ENCODE peak calls at places on chromosomes 4 and X, in six cellular contexts. Q is WERI-Rb-1, L is SJCRH30, J is suprapubic skin, A is aorta, E is neural progenitor cell. Y is an unnamed sample.

GRCh38 chr4:5892321-5893012 is 419 bp downstream of the CRMP1 start:
- DNase-seq in L (no peak), A (no peak), J (no peak), Q (peak; percentile 65), E (peak; percentile 34), Y (peak; percentile 63)

GRCh38 chrX:154546354-154547244 is at the start of gene G6PD:
- DNase-seq in A (no peak), J (peak; percentile 91), L (peak; percentile 76), Q (peak; percentile 84), E (peak; percentile 87), Y (peak; percentile 82)

GRCh38 chr4:165440415-165440882 is 61.6 kb downstream of the CPE start:
- DNase-seq in L (peak; percentile 31), Q (no peak), A (no peak), E (no peak), J (no peak), Y (no peak)

GRCh38 chr4:6620891-6621555 is 19.5 kb upstream of the MRFAP1 start:
- DNase-seq in Q (no peak), J (no peak), L (no peak), A (peak; percentile 29), E (no peak), Y (no peak)

GRCh38 chrX:103791233-103791632 is 14.6 kb downstream of the PLP1 start:
- DNase-seq in Q (no peak), L (no peak), J (no peak), A (no peak), E (peak; percentile 24), Y (no peak)

GRCh38 chr4:80189956-80190671 is 7.2 kb upstream of the PRDM8 start:
- DNase-seq in Q (no peak), A (no peak), E (peak; percentile 63), L (no peak), J (no peak), Y (no peak)

GRCh38 chr4:38566811-38567398 is 97.1 kb upstream of the KLF3 start:
- DNase-seq in A (no peak), Q (no peak), E (no peak), L (peak; percentile 18), J (no peak), Y (no peak)

GRCh38 chr4:165288639-165289428 is 38.6 kb upstream of the MSMO1 start:
- DNase-seq in A (no peak), J (no peak), E (no peak), Q (no peak), L (peak; percentile 1), Y (no peak)

GRCh38 chrX:3120426-3120825 is 79.2 kb downstream of the ARSF start:
- DNase-seq in A (no peak), J (no peak), Q (no peak), E (no peak), L (no peak), Y (no peak)

GRCh38 chr4:55827582-55827981 is 8.0 kb downstream of the EXOC1L start:
- DNase-seq in E (no peak), A (no peak), L (no peak), J (no peak), Q (no peak), Y (no peak)

GRCh38 chr4:41748788-41749445 is 392 bp upstream of the PHOX2B start:
- DNase-seq in J (no peak), A (no peak), Q (no peak), L (no peak), E (peak; percentile 86), Y (peak; percentile 67)

GRCh38 chrX:130539721-130540321 is 138.0 kb downstream of the RBMX2 start:
- DNase-seq in J (no peak), L (peak; percentile 47), E (peak; percentile 61), Q (peak; percentile 51), A (peak; percentile 62), Y (peak; percentile 45)

GRCh38 chrX:68498508-68499379 is at the start of gene YIPF6:
- DNase-seq in Q (peak; percentile 73), L (peak; percentile 85), J (peak; percentile 85), A (peak; percentile 88), E (peak; percentile 76), Y (peak; percentile 77)

GRCh38 chr4:143071351-143071750 is 113.4 kb upstream of the USP38 start:
- DNase-seq in Q (no peak), L (peak; percentile 64), J (no peak), E (no peak), A (no peak), Y (no peak)

GRCh38 chrX:27679281-27679680 is 89.1 kb downstream of the DCAF8L2 start:
- DNase-seq in J (no peak), E (no peak), Q (no peak), L (no peak), A (no peak), Y (no peak)

GRCh38 chr4:142091691-142092182 is 455.4 kb downstream of the IL15 start:
- DNase-seq in Q (no peak), E (no peak), L (no peak), A (peak; percentile 55), J (no peak), Y (peak; percentile 7)

GRCh38 chr4:17941731-17942130 is 79.8 kb downstream of the LCORL start:
- DNase-seq in L (no peak), J (no peak), Q (no peak), E (no peak), A (no peak), Y (no peak)

GRCh38 chrX:18377802-18378201 is 23.3 kb upstream of the SCML2 start:
- DNase-seq in L (peak; percentile 74), A (no peak), Q (peak; percentile 50), E (peak; percentile 53), J (no peak), Y (peak; percentile 36)

GRCh38 chr4:8115203-8115520 is 43.5 kb downstream of the ABLIM2 start:
- DNase-seq in Q (no peak), J (no peak), E (no peak), A (no peak), L (no peak), Y (no peak)
- H3K4me3 ChIP-seq in Q (no peak overlapping the region), J (no peak overlapping the region), E (no peak overlapping the region), A (no peak overlapping the region), L (no peak overlapping the region), Y (no peak overlapping the region)

GRCh38 chr4:2698951-2699505 is 57.1 kb downstream of the TNIP2 start:
- DNase-seq in J (no peak), A (no peak), L (no peak), Q (no peak), E (no peak), Y (no peak)

GRCh38 chr4:2700031-2700430 is 56.1 kb downstream of the TNIP2 start:
- DNase-seq in Q (no peak), J (no peak), E (no peak), A (no peak), L (no peak), Y (no peak)

GRCh38 chr4:2697995-2698414 is 58.1 kb downstream of the TNIP2 start:
- DNase-seq in J (no peak), Q (no peak), A (no peak), E (no peak), L (no peak), Y (no peak)

GRCh38 chr4:2699534-2699933 is 56.6 kb downstream of the TNIP2 start:
- DNase-seq in Q (no peak), L (no peak), E (no peak), A (no peak), J (no peak), Y (no peak)

GRCh38 chr4:2698504-2698903 is 57.6 kb downstream of the TNIP2 start:
- DNase-seq in Q (no peak), L (no peak), J (no peak), E (no peak), A (no peak), Y (no peak)
- H3K36me3 ChIP-seq in Q (peaks cover 99% of the 10 kb centered on the region), L (peaks cover 74% of the 10 kb centered on the region), J (peaks cover 97% of the 10 kb centered on the region), E (peaks cover 9% of the 10 kb centered on the region), A (peaks cover 15% of the 10 kb centered on the region), Y (peaks cover 88% of the 10 kb centered on the region)

DNA sequence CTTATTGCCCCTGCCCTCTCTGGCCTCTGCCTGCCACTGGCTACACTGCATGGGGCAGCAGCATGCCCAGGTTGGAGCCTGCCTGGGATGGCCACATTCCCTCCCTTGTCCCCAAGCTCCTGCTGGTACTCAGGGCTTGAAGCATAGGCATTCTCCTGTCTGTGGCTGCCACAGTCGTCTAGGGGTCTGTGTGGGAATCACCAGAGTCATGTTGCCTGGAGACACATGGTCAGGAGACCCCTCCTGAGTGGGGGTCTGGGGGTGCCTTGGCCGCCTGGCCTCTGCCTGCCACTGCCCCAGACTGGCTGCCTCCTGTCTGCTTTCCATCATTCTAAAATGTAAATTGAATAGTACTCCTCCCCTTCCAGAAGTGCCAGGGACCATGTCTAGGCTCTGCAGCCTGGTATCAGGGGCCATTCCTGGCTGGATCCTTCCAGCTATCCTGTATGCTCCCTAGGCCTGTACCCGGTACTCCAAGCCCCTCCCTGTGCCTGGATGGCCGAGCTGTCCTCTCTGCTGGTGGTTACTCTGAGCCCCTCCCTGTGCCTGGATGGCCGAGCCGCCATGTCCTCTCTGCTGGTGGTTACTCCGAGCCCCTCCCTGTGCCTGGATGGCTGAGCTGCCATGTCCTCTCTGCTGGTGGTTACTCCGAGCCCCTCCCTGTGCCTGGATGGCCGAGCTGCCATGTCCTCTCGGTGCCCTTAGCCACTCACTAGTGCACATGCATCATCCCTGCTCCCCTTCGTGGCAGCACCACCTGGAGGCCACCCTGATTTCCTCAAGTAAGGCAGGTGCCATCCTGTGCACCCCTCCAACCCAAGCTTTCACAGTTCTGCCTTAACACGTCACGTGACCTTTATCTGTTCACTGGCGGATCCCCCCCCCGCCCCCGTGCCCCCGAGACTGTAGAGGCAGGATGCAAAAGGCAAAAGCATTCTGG is 5.5 kb upstream of the NKX1-1 start:
- DNase-seq in J (no peak), L (no peak), E (no peak), A (no peak), Q (no peak), Y (no peak)
- H3K27me3 ChIP-seq in J (peaks cover 99% of the 10 kb centered on the region), L (peaks cover 6% of the 10 kb centered on the region), E (peaks cover 91% of the 10 kb centered on the region), A (no peaks in the 10 kb centered on the region), Q (peaks cover 30% of the 10 kb centered on the region), Y (peaks cover 84% of the 10 kb centered on the region)

DNA sequence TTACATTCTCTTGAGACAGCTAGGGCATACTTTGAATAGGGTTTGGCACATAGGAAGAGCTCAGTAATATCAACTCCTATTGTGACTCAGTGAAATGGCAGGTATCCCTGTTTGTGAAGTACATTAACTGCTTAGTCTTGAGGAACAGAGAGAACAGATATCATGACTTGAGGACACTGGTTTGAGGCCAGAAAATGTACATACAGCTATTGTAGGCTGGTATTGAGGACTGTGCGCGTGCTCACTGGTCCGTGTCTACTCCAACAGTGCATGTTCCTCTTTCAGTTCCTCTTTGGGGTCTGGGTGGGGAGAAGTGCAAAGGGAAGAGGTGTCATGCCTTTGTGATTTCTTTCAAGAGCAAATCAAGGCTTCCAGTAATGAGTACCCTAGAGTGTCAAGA is 34.6 kb upstream of the TBC1D9 start:
- DNase-seq in L (no peak), A (peak; percentile 75), Q (no peak), J (no peak), E (no peak), Y (no peak)
- H3K4me3 ChIP-seq in L (no peak overlapping the region), A (no peak overlapping the region), Q (no peak overlapping the region), J (no peak overlapping the region), E (no peak overlapping the region), Y (no peak overlapping the region)

DNA sequence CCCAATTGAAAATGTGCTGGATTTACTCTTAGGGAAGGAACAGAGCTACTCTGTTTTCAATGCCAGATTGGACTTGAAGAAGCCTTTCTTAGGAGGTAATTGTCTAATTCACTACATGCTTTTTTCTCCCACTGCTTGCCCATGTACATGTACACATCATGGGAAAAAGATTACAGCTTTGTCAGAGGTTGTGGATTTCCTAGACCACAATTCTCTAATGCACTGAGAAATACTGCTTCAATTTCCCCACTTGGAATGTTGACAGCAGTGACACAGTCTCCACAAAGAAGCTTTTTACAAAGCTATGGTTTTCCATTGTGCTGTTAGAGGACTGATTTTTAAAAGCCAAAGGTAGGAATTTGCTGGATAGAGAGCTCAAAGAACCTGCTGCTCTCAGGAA is 19.5 kb downstream of the ZAR1 start:
- DNase-seq in A (no peak), J (no peak), E (no peak), Q (no peak), L (no peak), Y (no peak)
- H3K36me3 ChIP-seq in A (peaks cover 10% of the 10 kb centered on the region), J (peaks cover 92% of the 10 kb centered on the region), E (peaks cover 20% of the 10 kb centered on the region), Q (peaks cover 76% of the 10 kb centered on the region), L (peaks cover 75% of the 10 kb centered on the region), Y (peaks cover 57% of the 10 kb centered on the region)